ENCODE peak calls at places on chromosomes 12 and 14, in six cellular contexts. T, L, O, Z, I and H are unnamed samples.

GRCh38 chr12:27589419-27589818 is 65.4 kb downstream of the PPFIBP1 start:
- DNase-seq in Z (no peak), T (peak), O (no peak), I (no peak), L (no peak), H (no peak)

GRCh38 chr12:131929530-131930456 is 717 bp downstream of the PUS1 start:
- DNase-seq in Z (no peak), I (no peak), T (peak), O (peak), L (peak), H (peak)

GRCh38 chr14:68397371-68397779 is 395.5 kb downstream of the ZFP36L1 start:
- DNase-seq in Z (no peak), O (no peak), I (no peak), L (no peak), T (peak), H (no peak)

GRCh38 chr12:31492599-31493196 is 98.2 kb downstream of the DENND5B start:
- DNase-seq in I (no peak), L (no peak), Z (no peak), T (no peak), O (no peak), H (no peak)

GRCh38 chr12:104213952-104214351 is 1.6 kb upstream of the TXNRD1 start:
- DNase-seq in Z (no peak), L (no peak), T (no peak), I (no peak), O (peak), H (peak)

GRCh38 chr12:66624806-66625205 is 54.1 kb downstream of the GRIP1 start:
- DNase-seq in L (no peak), Z (no peak), T (no peak), O (no peak), I (no peak), H (no peak)

GRCh38 chr12:11727133-11727664 is 77.7 kb downstream of the ETV6 start:
- DNase-seq in T (no peak), L (no peak), O (no peak), Z (no peak), I (no peak), H (no peak)

GRCh38 chr12:120741476-120742206 is 16.0 kb downstream of the ACADS start:
- DNase-seq in O (no peak), Z (no peak), I (no peak), T (no peak), L (no peak), H (no peak)

GRCh38 chr12:26123482-26123980 is 1.3 kb downstream of the BHLHE41 start:
- DNase-seq in T (no peak), L (no peak), Z (no peak), O (peak), I (no peak), H (peak)

GRCh38 chr12:132282950-132283771 is 46.2 kb downstream of the GALNT9 start:
- DNase-seq in I (no peak), T (no peak), Z (no peak), L (peak), O (no peak), H (no peak)

GRCh38 chr12:95852133-95852532 is 6.6 kb upstream of the SNRPF start:
- DNase-seq in O (no peak), Z (no peak), L (no peak), I (no peak), T (no peak), H (no peak)

GRCh38 chr12:124482567-124482893 is 84.9 kb downstream of the NCOR2 start:
- DNase-seq in T (no peak), Z (no peak), L (no peak), I (no peak), O (no peak), H (no peak)

GRCh38 chr12:101696477-101697196 is 803 bp upstream of the CHPT1 start:
- DNase-seq in L (no peak), I (no peak), Z (no peak), T (peak), O (no peak), H (no peak)

GRCh38 chr12:93229494-93230310 is 148.0 kb upstream of the NUDT4 start:
- DNase-seq in Z (no peak), L (no peak), T (peak), I (no peak), O (peak), H (peak)

GRCh38 chr14:91264151-91265150 is 19.9 kb upstream of the GPR68 start:
- DNase-seq in Z (no peak), L (peak), T (peak), O (no peak), I (no peak), H (no peak)

GRCh38 chr12:101230547-101230946 is 20.5 kb upstream of the SLC5A8 start:
- DNase-seq in Z (no peak), I (no peak), T (peak), O (peak), L (no peak), H (peak)

GRCh38 chr12:109153711-109154434 is 37.5 kb downstream of the ACACB start:
- DNase-seq in O (no peak), T (no peak), I (no peak), L (peak), Z (peak), H (no peak)

GRCh38 chr12:83461326-83461985 is 774.8 kb downstream of the TMTC2 start:
- DNase-seq in I (no peak), L (no peak), Z (no peak), O (no peak), T (no peak), H (peak)

GRCh38 chr14:44956866-44957265 is 4.9 kb downstream of the KLHL28 start:
- DNase-seq in T (no peak), I (no peak), O (no peak), L (no peak), Z (no peak), H (no peak)

GRCh38 chr12:26224657-26225056 is 29.3 kb downstream of the SSPN start:
- DNase-seq in L (no peak), Z (no peak), O (no peak), T (no peak), I (no peak), H (no peak)

GRCh38 chr12:65765436-65765813 is 58.9 kb upstream of the HMGA2 start:
- DNase-seq in L (no peak), Z (no peak), T (no peak), O (peak), I (no peak), H (peak)

GRCh38 chr14:95045836-95046430 is 111.4 kb downstream of the DICER1 start:
- DNase-seq in O (no peak), I (no peak), T (no peak), L (peak), Z (no peak), H (no peak)

GRCh38 chr12:5305425-5305824 is 126.5 kb upstream of the NTF3 start:
- DNase-seq in O (no peak), I (no peak), Z (no peak), T (no peak), L (no peak), H (no peak)

GRCh38 chr14:64706119-64706465 is 1.9 kb downstream of the PLEKHG3 start:
- DNase-seq in I (no peak), Z (no peak), O (no peak), L (no peak), T (no peak), H (no peak)

GRCh38 chr12:85920324-85920947 is 46.3 kb downstream of the NTS start:
- DNase-seq in O (peak), T (peak), L (no peak), I (no peak), Z (peak), H (peak)

GRCh38 chr12:114579389-114579788 is 104.6 kb downstream of the TBX3 start:
- DNase-seq in L (no peak), O (no peak), I (no peak), Z (no peak), T (no peak), H (no peak)

GRCh38 chr14:64722842-64723447 is 18.7 kb downstream of the PLEKHG3 start:
- DNase-seq in L (no peak), Z (no peak), T (no peak), O (no peak), I (no peak), H (no peak)

GRCh38 chr12:19432309-19433170 is 6.8 kb upstream of the AEBP2 start:
- DNase-seq in L (no peak), O (no peak), T (no peak), I (no peak), Z (no peak), H (no peak)
- H3K4ac ChIP-seq in L (peak), O (peak), T (peak), I (peak), Z (no peak), H (peak)

DNA sequence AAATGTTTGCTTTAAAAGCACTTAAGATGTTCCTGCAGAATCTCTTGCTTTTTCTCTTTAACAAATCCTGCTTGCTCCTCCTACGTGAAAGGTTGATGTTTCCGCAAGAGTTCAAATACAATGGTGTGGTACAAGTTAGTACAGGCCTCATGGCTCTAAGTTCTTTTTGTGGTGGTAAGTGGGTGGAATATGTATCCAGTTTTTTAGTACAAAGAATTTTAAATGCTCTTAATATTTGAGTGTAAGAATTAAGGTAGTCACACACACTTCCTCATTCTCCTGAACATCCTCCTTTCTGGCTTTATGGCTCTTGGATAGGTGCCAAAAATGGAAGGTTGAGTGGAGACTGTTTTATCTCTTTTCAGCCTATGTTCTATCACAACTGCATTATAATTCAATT is 1.8 kb downstream of the OTOGL start:
- DNase-seq in O (no peak), I (no peak), T (no peak), Z (no peak), L (no peak), H (peak)
- H2AFZ ChIP-seq in O (no peak), I (peak), T (no peak), Z (peak), L (no peak), H (no peak)

GRCh38 chr14:22282429-22282828 is 306.6 kb downstream of the DAD1 start:
- DNase-seq in L (no peak), O (no peak), T (no peak), Z (no peak), I (no peak), H (no peak)
- H3K14ac ChIP-seq in L (no peak), O (no peak), T (no peak), Z (no peak), I (no peak), H (no peak)

DNA sequence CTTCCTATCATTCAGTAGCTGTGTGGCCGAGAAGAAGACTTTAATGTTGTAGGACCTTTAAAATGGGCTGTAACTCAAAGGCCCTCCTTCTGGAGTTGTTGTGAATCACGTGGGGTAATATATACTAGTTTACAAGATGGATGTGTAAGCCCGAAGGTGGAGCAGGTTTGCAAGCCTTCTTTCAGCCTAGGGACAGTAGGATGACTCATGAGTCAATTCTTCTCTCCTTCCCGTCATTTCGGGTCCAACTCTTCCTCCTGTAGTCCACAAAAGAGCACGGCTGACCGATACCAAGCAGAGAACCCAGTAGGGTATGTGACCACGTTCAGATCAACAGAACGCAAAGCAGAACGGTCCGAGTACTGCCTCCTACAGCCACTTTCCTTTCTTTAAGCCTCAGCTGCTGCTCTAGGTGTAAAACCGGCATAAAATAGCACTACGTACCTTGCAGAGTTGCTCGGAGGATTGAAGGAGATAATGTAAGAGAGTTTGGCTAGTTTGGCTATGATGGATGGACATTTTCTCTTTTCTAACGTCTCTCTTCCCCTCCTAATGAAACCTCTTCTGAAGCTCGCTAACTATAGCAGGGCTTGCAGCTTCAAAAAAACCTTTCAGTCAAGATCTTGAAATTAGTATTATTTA is 1.3 kb upstream of the RASSF3 start:
- DNase-seq in I (no peak), Z (no peak), L (peak), O (peak), T (peak), H (peak)
- H3K4ac ChIP-seq in I (no peak), Z (no peak), L (no peak), O (peak), T (no peak), H (no peak)

DNA sequence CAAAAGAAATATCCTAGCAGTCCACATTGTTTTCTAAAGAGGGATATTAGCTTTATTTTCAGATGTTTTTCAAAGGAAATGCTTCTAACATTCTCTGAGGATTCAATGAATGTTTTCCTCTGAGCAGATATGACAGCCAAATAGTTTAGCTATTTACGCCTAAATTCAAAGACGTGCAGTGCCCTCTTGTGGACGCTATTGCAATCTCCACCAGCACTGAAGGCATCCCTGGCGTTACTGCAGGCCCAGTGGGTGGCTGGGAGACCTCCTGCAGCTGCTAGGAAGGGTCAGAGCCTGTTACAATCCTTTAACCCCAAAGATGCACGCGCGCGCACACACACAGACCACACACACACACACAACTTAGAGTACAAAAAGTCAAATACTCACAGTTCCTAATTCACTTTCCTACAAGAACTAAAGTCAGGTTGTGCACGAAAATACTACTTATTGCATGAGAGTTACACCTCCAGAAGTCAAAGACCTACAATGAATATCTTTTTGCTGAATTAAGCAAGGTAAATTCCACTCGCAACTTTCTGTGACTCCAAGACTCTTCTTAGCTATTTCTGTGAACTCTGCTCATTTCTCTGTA is 589.3 kb upstream of the TMEM132C start:
- DNase-seq in T (peak), L (peak), Z (peak), O (peak), I (peak), H (peak)
- H2AFZ ChIP-seq in T (no peak), L (no peak), Z (no peak), O (peak), I (no peak), H (no peak)

GRCh38 chr12:130335517-130336392 is 1.9 kb upstream of the PIWIL1 start:
- DNase-seq in I (no peak), Z (peak), T (peak), L (no peak), O (peak), H (peak)

GRCh38 chr12:130331146-130331545 is 6.5 kb upstream of the PIWIL1 start:
- DNase-seq in T (no peak), I (no peak), O (no peak), Z (no peak), L (peak), H (no peak)

GRCh38 chr12:130334399-130334798 is 3.3 kb upstream of the PIWIL1 start:
- DNase-seq in O (no peak), I (no peak), Z (no peak), L (no peak), T (no peak), H (no peak)

GRCh38 chr12:130334937-130335336 is 2.8 kb upstream of the PIWIL1 start:
- DNase-seq in I (no peak), T (no peak), Z (no peak), O (no peak), L (peak), H (no peak)

GRCh38 chr12:130333341-130333740 is 4.3 kb upstream of the PIWIL1 start:
- DNase-seq in L (no peak), O (no peak), Z (no peak), I (no peak), T (no peak), H (no peak)
- H3K14ac ChIP-seq in L (no peak), O (no peak), Z (no peak), I (no peak), T (no peak), H (no peak)

DNA sequence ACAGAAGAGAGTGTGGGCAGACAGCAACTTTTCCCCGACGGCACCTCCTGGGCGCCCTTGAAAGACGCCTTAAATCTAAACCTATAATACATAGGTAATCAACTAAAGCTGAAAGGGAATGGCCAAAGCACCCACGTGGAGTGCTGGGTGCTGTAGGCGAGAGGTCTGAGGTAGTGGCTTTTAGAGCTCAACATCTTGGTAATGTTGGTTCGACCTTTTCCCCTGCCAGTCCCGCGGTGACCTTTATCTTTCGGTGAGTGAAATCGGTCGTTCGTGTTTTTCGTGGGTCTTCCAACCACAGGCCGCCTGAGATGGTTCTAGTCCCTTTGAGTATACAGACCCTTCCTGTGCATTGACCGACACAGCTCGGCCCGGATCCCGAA is 9.1 kb downstream of the OR6S1 start:
- DNase-seq in Z (no peak), O (no peak), L (no peak), T (peak), I (no peak), H (no peak)
- H3K4ac ChIP-seq in Z (no peak), O (no peak), L (no peak), T (no peak), I (no peak), H (no peak)